ENCODE peak calls at places on chromosomes 12 and 14, in ten cellular contexts. One of them, this sample, is unnamed.

GRCh38 chr12:122125452-122126341 is 47.1 kb downstream of the MLXIP start:
- DNase-seq in IMR-90: no peak
- DNase-seq in breast epithelium: no peak
- DNase-seq in stomach: no peak
- DNase-seq in ovary: no peak
- DNase-seq in tibial nerve: no peak
- DNase-seq in HCT116: no peak
- DNase-seq in H1: no peak
- DNase-seq in endothelial cell of umbilical vein: no peak
- DNase-seq in prostate gland: no peak
- DNase-seq in this sample: no peak

GRCh38 chr12:32273712-32274111 is 125.6 kb upstream of the FGD4 start:
- DNase-seq in endothelial cell of umbilical vein: no peak
- DNase-seq in IMR-90: no peak
- DNase-seq in stomach: no peak
- DNase-seq in tibial nerve: no peak
- DNase-seq in breast epithelium: no peak
- DNase-seq in H1: no peak
- DNase-seq in ovary: no peak
- DNase-seq in HCT116: no peak
- DNase-seq in prostate gland: no peak
- DNase-seq in this sample: peak

GRCh38 chr14:38835874-38836273 is 267.2 kb downstream of the SEC23A start:
- DNase-seq in breast epithelium: no peak
- DNase-seq in H1: no peak
- DNase-seq in HCT116: no peak
- DNase-seq in IMR-90: no peak
- DNase-seq in stomach: no peak
- DNase-seq in tibial nerve: no peak
- DNase-seq in prostate gland: no peak
- DNase-seq in ovary: no peak
- DNase-seq in endothelial cell of umbilical vein: no peak
- DNase-seq in this sample: no peak

GRCh38 chr14:32559595-32559994 is 230.5 kb downstream of the AKAP6 start:
- DNase-seq in prostate gland: no peak
- DNase-seq in H1: no peak
- DNase-seq in endothelial cell of umbilical vein: no peak
- DNase-seq in tibial nerve: no peak
- DNase-seq in IMR-90: no peak
- DNase-seq in breast epithelium: no peak
- DNase-seq in ovary: no peak
- DNase-seq in stomach: no peak
- DNase-seq in HCT116: no peak
- DNase-seq in this sample: no peak

GRCh38 chr12:3294481-3294911 is 196.5 kb upstream of the PRMT8 start:
- DNase-seq in stomach: no peak
- DNase-seq in breast epithelium: no peak
- DNase-seq in ovary: no peak
- DNase-seq in HCT116: no peak
- DNase-seq in prostate gland: no peak
- DNase-seq in tibial nerve: no peak
- DNase-seq in H1: no peak
- DNase-seq in IMR-90: no peak
- DNase-seq in endothelial cell of umbilical vein: no peak
- DNase-seq in this sample: no peak

GRCh38 chr12:103441437-103442186 is 54.2 kb downstream of the C12orf42 start:
- DNase-seq in tibial nerve: no peak
- DNase-seq in prostate gland: no peak
- DNase-seq in breast epithelium: no peak
- DNase-seq in H1: no peak
- DNase-seq in HCT116: no peak
- DNase-seq in endothelial cell of umbilical vein: no peak
- DNase-seq in ovary: no peak
- DNase-seq in stomach: no peak
- DNase-seq in IMR-90: no peak
- DNase-seq in this sample: no peak

GRCh38 chr12:52191841-52192791 is at the start of gene KRT80:
- DNase-seq in HCT116: peak
- DNase-seq in H1: no peak
- DNase-seq in tibial nerve: peak
- DNase-seq in IMR-90: peak
- DNase-seq in endothelial cell of umbilical vein: peak
- DNase-seq in ovary: peak
- DNase-seq in breast epithelium: peak
- DNase-seq in stomach: peak
- DNase-seq in prostate gland: peak
- DNase-seq in this sample: no peak

GRCh38 chr14:99779751-99780150 is 13.5 kb upstream of the EML1 start:
- DNase-seq in prostate gland: no peak
- DNase-seq in ovary: no peak
- DNase-seq in breast epithelium: no peak
- DNase-seq in tibial nerve: no peak
- DNase-seq in H1: no peak
- DNase-seq in IMR-90: peak
- DNase-seq in stomach: no peak
- DNase-seq in HCT116: no peak
- DNase-seq in endothelial cell of umbilical vein: no peak
- DNase-seq in this sample: no peak

GRCh38 chr14:81193924-81194633 is 26.7 kb downstream of the GTF2A1 start:
- DNase-seq in IMR-90: no peak
- DNase-seq in stomach: no peak
- DNase-seq in HCT116: no peak
- DNase-seq in prostate gland: no peak
- DNase-seq in breast epithelium: no peak
- DNase-seq in ovary: no peak
- DNase-seq in endothelial cell of umbilical vein: no peak
- DNase-seq in H1: no peak
- DNase-seq in tibial nerve: no peak
- DNase-seq in this sample: no peak

GRCh38 chr12:102216086-102216691 is 18.6 kb upstream of the PMCH start:
- DNase-seq in prostate gland: no peak
- DNase-seq in breast epithelium: no peak
- DNase-seq in ovary: no peak
- DNase-seq in tibial nerve: no peak
- DNase-seq in H1: no peak
- DNase-seq in HCT116: peak
- DNase-seq in stomach: no peak
- DNase-seq in endothelial cell of umbilical vein: peak
- DNase-seq in IMR-90: peak
- DNase-seq in this sample: peak

GRCh38 chr14:93536945-93537344 is 106.2 kb downstream of the UNC79 start:
- DNase-seq in breast epithelium: no peak
- DNase-seq in H1: no peak
- DNase-seq in stomach: no peak
- DNase-seq in prostate gland: no peak
- DNase-seq in tibial nerve: no peak
- DNase-seq in endothelial cell of umbilical vein: peak
- DNase-seq in ovary: no peak
- DNase-seq in HCT116: peak
- DNase-seq in IMR-90: no peak
- DNase-seq in this sample: peak

GRCh38 chr12:57521475-57522018 is 1.1 kb upstream of the MBD6 start:
- DNase-seq in breast epithelium: no peak
- DNase-seq in HCT116: no peak
- DNase-seq in IMR-90: peak
- DNase-seq in H1: no peak
- DNase-seq in endothelial cell of umbilical vein: no peak
- DNase-seq in ovary: peak
- DNase-seq in stomach: peak
- DNase-seq in prostate gland: peak
- DNase-seq in tibial nerve: peak
- DNase-seq in this sample: no peak

GRCh38 chr12:11718768-11719253 is 69.3 kb downstream of the ETV6 start:
- DNase-seq in prostate gland: no peak
- DNase-seq in breast epithelium: no peak
- DNase-seq in ovary: no peak
- DNase-seq in H1: no peak
- DNase-seq in HCT116: no peak
- DNase-seq in endothelial cell of umbilical vein: peak
- DNase-seq in stomach: no peak
- DNase-seq in IMR-90: peak
- DNase-seq in tibial nerve: no peak
- DNase-seq in this sample: no peak

GRCh38 chr14:30600907-30601578 is 21.1 kb upstream of the SCFD1 start:
- DNase-seq in H1: no peak
- DNase-seq in endothelial cell of umbilical vein: no peak
- DNase-seq in HCT116: no peak
- DNase-seq in tibial nerve: no peak
- DNase-seq in ovary: no peak
- DNase-seq in breast epithelium: no peak
- DNase-seq in stomach: no peak
- DNase-seq in prostate gland: no peak
- DNase-seq in IMR-90: peak
- DNase-seq in this sample: no peak

GRCh38 chr12:126182619-126183236 is 1117.5 kb downstream of the AACS start:
- DNase-seq in tibial nerve: peak
- DNase-seq in prostate gland: no peak
- DNase-seq in HCT116: no peak
- DNase-seq in stomach: no peak
- DNase-seq in endothelial cell of umbilical vein: no peak
- DNase-seq in IMR-90: no peak
- DNase-seq in H1: no peak
- DNase-seq in breast epithelium: no peak
- DNase-seq in ovary: no peak
- DNase-seq in this sample: no peak

GRCh38 chr12:20420557-20420956 is 52.2 kb downstream of the PDE3A start:
- DNase-seq in tibial nerve: no peak
- DNase-seq in IMR-90: no peak
- DNase-seq in prostate gland: no peak
- DNase-seq in HCT116: no peak
- DNase-seq in ovary: no peak
- DNase-seq in endothelial cell of umbilical vein: no peak
- DNase-seq in breast epithelium: no peak
- DNase-seq in H1: no peak
- DNase-seq in stomach: no peak
- DNase-seq in this sample: no peak

GRCh38 chr12:95227818-95228356 is 10.3 kb downstream of the VEZT start:
- DNase-seq in stomach: no peak
- DNase-seq in prostate gland: no peak
- DNase-seq in H1: no peak
- DNase-seq in HCT116: no peak
- DNase-seq in breast epithelium: no peak
- DNase-seq in endothelial cell of umbilical vein: peak
- DNase-seq in ovary: no peak
- DNase-seq in IMR-90: no peak
- DNase-seq in tibial nerve: no peak
- DNase-seq in this sample: no peak

DNA sequence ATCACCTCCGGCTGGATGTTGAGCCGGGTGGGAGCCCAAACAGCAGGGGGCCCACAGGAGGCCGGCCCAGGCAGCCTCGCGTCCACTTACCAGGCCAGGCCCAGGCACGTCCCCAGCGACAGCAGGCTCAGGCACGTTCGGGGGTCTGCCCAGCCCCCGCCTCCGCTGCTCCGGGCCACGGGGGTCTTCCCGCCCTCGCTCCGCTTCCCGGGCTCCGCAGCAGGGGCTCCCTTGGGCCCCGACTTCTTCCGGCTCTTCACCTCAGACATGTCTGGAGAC is 216 bp downstream of the IKBIP start:
- DNase-seq in HCT116: peak
- DNase-seq in tibial nerve: no peak
- DNase-seq in H1: no peak
- DNase-seq in endothelial cell of umbilical vein: no peak
- DNase-seq in stomach: peak
- DNase-seq in IMR-90: no peak
- DNase-seq in prostate gland: peak
- DNase-seq in breast epithelium: no peak
- DNase-seq in ovary: no peak
- DNase-seq in this sample: peak
- TF ChIP-seq POLR2A in HCT116: no peak
- TF ChIP-seq POLR2A in tibial nerve: no peak
- TF ChIP-seq POLR2A in H1: no peak
- TF ChIP-seq POLR2A in endothelial cell of umbilical vein: peak
- TF ChIP-seq POLR2A in stomach: no peak
- TF ChIP-seq POLR2A in IMR-90: no peak
- TF ChIP-seq POLR2A in prostate gland: no peak
- TF ChIP-seq POLR2A in breast epithelium: no peak
- TF ChIP-seq POLR2A in ovary: no peak
- TF ChIP-seq POLR2A in this sample: no peak

GRCh38 chr12:120216742-120217595 is 16.1 kb upstream of the RPLP0 start:
- DNase-seq in IMR-90: no peak
- DNase-seq in stomach: no peak
- DNase-seq in prostate gland: no peak
- DNase-seq in H1: no peak
- DNase-seq in endothelial cell of umbilical vein: no peak
- DNase-seq in breast epithelium: no peak
- DNase-seq in tibial nerve: no peak
- DNase-seq in ovary: no peak
- DNase-seq in HCT116: no peak
- DNase-seq in this sample: no peak
- TF ChIP-seq POLR2A in IMR-90: no peak
- TF ChIP-seq POLR2A in stomach: no peak
- TF ChIP-seq POLR2A in prostate gland: no peak
- TF ChIP-seq POLR2A in H1: no peak
- TF ChIP-seq POLR2A in endothelial cell of umbilical vein: peak
- TF ChIP-seq POLR2A in breast epithelium: no peak
- TF ChIP-seq POLR2A in tibial nerve: no peak
- TF ChIP-seq POLR2A in ovary: no peak
- TF ChIP-seq POLR2A in HCT116: no peak
- TF ChIP-seq POLR2A in this sample: no peak

GRCh38 chr12:93467351-93468007 is at the start of gene MRPL42:
- DNase-seq in IMR-90: peak
- DNase-seq in H1: peak
- DNase-seq in ovary: peak
- DNase-seq in breast epithelium: peak
- DNase-seq in endothelial cell of umbilical vein: peak
- DNase-seq in prostate gland: peak
- DNase-seq in HCT116: peak
- DNase-seq in tibial nerve: peak
- DNase-seq in stomach: peak
- DNase-seq in this sample: peak
- TF ChIP-seq POLR2A in IMR-90: peak
- TF ChIP-seq POLR2A in H1: peak
- TF ChIP-seq POLR2A in ovary: peak
- TF ChIP-seq POLR2A in breast epithelium: peak
- TF ChIP-seq POLR2A in endothelial cell of umbilical vein: peak
- TF ChIP-seq POLR2A in prostate gland: peak
- TF ChIP-seq POLR2A in HCT116: peak
- TF ChIP-seq POLR2A in tibial nerve: peak
- TF ChIP-seq POLR2A in stomach: no peak
- TF ChIP-seq POLR2A in this sample: peak

DNA sequence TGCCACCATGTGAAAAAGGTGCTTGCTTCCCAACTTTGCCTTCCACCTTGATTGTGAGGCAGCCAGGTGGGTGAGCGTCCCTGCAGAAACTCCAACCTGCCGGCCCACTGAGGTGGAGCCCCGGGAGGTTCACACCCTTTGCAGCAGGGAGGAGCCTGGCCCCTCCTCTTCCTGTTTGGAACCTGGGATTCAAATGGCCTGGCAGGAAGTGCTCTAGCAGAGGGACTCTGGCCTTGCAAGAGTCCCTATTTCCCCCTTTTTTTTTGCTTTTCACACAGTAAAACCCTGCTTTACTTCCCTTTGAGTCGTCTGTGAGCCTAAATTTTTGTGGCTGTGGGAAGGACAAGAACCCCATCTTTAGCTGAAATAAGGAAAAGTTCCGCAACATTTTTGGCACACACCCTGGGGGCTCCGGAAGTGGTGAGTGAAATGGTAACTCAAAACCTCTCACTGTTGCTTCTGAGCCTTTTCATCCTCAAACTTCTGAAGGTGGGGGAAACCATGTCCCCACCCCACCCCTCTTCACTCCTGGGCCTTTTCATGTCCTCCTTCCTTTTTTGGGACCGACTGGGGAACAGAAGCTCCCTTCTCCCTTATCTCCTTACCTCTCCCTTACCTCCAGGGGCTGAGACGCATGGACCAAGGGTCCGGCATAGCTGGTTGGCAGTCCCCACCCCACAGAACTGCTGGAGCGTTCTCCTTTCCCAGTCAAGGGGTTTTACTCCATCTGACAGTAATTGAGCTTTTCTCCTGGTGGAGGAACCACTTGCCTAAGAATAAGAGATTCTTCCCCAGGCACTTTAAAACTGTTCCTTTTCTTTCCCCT is 102.0 kb downstream of the KCNMB4 start:
- DNase-seq in breast epithelium: no peak
- DNase-seq in endothelial cell of umbilical vein: no peak
- DNase-seq in H1: no peak
- DNase-seq in tibial nerve: no peak
- DNase-seq in prostate gland: no peak
- DNase-seq in ovary: no peak
- DNase-seq in HCT116: peak
- DNase-seq in stomach: no peak
- DNase-seq in IMR-90: no peak
- DNase-seq in this sample: no peak
- TF ChIP-seq POLR2A in breast epithelium: no peak
- TF ChIP-seq POLR2A in endothelial cell of umbilical vein: no peak
- TF ChIP-seq POLR2A in H1: no peak
- TF ChIP-seq POLR2A in tibial nerve: no peak
- TF ChIP-seq POLR2A in prostate gland: no peak
- TF ChIP-seq POLR2A in ovary: no peak
- TF ChIP-seq POLR2A in HCT116: peak
- TF ChIP-seq POLR2A in stomach: no peak
- TF ChIP-seq POLR2A in IMR-90: no peak
- TF ChIP-seq POLR2A in this sample: no peak